ENCODE peak calls at places on chromosomes 13 and 19, in six cellular contexts. H is upper lobe of left lung, R is K562, F is HepG2, L is A549, M is GM12878. T is an unnamed sample.

GRCh38 chr19:8569066-8569761 is 8.0 kb downstream of the MYO1F start:
- ATAC-seq in F (no peak), R (peak; percentile 88), L (peak; percentile 45), H (peak; percentile 73), M (peak; percentile 95), T (peak; percentile 55)

GRCh38 chr13:72180253-72180952 is 313.4 kb upstream of the DACH1 start:
- ATAC-seq in H (no peak), M (no peak), R (no peak), L (no peak), F (no peak), T (no peak)

GRCh38 chr13:28805193-28805819 is 14.8 kb upstream of the MTUS2 start:
- ATAC-seq in M (peak; percentile 52), L (peak; percentile 73), F (peak; percentile 85), R (peak; percentile 82), H (no peak), T (no peak)

GRCh38 chr13:113005076-113005865 is 36.3 kb downstream of the MCF2L start:
- ATAC-seq in R (no peak), H (no peak), M (no peak), L (no peak), F (no peak), T (no peak)

GRCh38 chr19:2711175-2711936 is 8.9 kb upstream of the GNG7 start:
- ATAC-seq in H (peak; percentile 26), R (peak; percentile 49), M (peak; percentile 63), F (peak; percentile 33), L (peak; percentile 43), T (no peak)

GRCh38 chr19:2540646-2541454 is 64.9 kb downstream of the GADD45B start:
- ATAC-seq in M (no peak), L (peak; percentile 93), H (peak; percentile 92), R (no peak), F (peak; percentile 88), T (peak; percentile 84)

GRCh38 chr19:33763661-33764343 is 32.9 kb upstream of the KCTD15 start:
- ATAC-seq in L (no peak), H (no peak), F (no peak), M (no peak), R (no peak), T (no peak)

GRCh38 chr13:35139591-35139990 is 197.5 kb downstream of the NBEA start:
- ATAC-seq in F (no peak), L (no peak), H (no peak), R (no peak), M (peak; percentile 40), T (no peak)

GRCh38 chr19:15288146-15288963 is 44.0 kb downstream of the BRD4 start:
- ATAC-seq in M (peak; percentile 71), F (peak; percentile 48), R (no peak), H (peak; percentile 58), L (no peak), T (peak; percentile 53)

GRCh38 chr19:54464624-54465266 is 1.2 kb upstream of the LENG9 start:
- ATAC-seq in F (peak; percentile 79), H (peak; percentile 88), R (peak; percentile 87), M (peak; percentile 84), L (peak; percentile 81), T (peak; percentile 80)
- TF ChIP-seq EP300 in F (no peak), H (peak; percentile 29), R (no peak), M (no peak), L (no peak), T (no peak)

GRCh38 chr13:52452470-52452869 is 2.0 kb upstream of the VPS36 start:
- ATAC-seq in L (no peak), F (no peak), H (no peak), M (no peak), R (no peak), T (no peak)

GRCh38 chr13:52455677-52456041 is 381 bp downstream of the CKAP2 start:
- ATAC-seq in F (peak; percentile 77), M (peak; percentile 64), L (peak; percentile 80), R (peak; percentile 76), H (peak; percentile 51), T (peak; percentile 70)

GRCh38 chr13:52454459-52454824 is 836 bp upstream of the CKAP2 start:
- ATAC-seq in M (peak; percentile 48), L (no peak), R (peak; percentile 11), H (no peak), F (peak; percentile 6), T (no peak)

GRCh38 chr13:52450793-52451116 is 321 bp upstream of the VPS36 start:
- ATAC-seq in R (no peak), M (no peak), L (no peak), H (no peak), F (no peak), T (no peak)

GRCh38 chr13:52454825-52455676 is at the start of gene CKAP2:
- ATAC-seq in H (peak; percentile 97), L (peak; percentile 92), F (peak; percentile 91), M (peak; percentile 88), R (peak; percentile 92), T (peak; percentile 93)
- TF ChIP-seq EP300 in H (no peak), L (no peak), F (no peak), M (no peak), R (no peak), T (no peak)

GRCh38 chr13:39037410-39037879 is 444 bp downstream of the PROSER1 start:
- ATAC-seq in F (peak; percentile 88), M (peak; percentile 28), R (peak; percentile 28), L (peak; percentile 88), H (no peak), T (no peak)
- TF ChIP-seq EP300 in F (no peak), M (no peak), R (no peak), L (no peak), H (no peak), T (no peak)

DNA sequence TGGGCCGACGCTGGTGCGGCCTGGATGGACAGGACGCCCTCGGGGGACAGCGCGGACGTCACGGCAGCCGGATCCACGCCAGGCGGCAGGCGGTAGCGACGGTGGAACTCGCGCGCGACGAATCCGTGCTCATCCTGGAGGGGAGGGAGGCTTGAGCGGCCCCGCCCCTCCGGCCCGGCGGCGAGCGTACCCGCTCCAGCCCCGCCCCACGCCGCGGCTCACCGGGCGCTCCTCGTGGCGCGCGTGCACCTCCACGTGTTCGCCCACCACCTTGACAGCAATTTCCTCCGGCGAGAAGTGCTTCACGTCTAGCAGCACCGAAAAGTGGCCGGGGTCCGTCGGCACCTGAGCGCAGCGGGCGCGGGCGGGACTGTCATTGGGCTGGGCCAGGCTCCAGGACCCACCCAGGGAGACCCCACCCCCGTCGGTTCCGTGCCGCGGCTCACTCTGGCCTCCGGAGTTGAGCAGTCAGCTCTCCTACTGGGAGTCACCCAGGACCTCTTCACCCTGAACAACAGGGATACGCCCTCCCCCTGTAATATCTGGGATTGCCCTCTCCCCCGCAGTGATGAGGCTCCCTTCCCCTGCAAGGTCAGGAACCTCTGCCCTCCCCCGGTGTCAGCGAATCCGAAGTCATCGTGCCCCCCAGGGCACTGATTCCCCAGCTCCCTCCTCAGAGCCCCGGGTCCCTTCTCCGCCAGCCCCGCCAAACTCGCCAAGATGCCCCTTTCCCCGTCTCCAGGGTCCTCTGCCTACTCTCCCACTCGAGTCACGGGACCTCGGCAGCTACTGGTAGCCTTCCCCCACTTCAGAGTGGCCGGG is 1.1 kb downstream of the HSPB6 start:
- ATAC-seq in H (no peak), L (no peak), R (no peak), M (no peak), F (no peak), T (peak; percentile 68)
- TF ChIP-seq EP300 in H (no peak), L (no peak), R (no peak), M (no peak), F (no peak), T (no peak)